ENCODE peak calls at places on chromosomes 16 and 17, in five cellular contexts. P is GM12878, I is SK-N-SH, V is HepG2, C is K562. E is an unnamed sample.

GRCh38 chr17:37726248-37726647 is 18.6 kb downstream of the HNF1B start:
- DNase-seq in I (no peak), C (no peak), P (no peak), V (no peak), E (no peak)

GRCh38 chr16:28986492-28986891 is 1.6 kb downstream of the LAT start:
- DNase-seq in P (no peak), I (no peak), V (no peak), C (no peak), E (no peak)

GRCh38 chr16:69286941-69287713 is 24.0 kb upstream of the VPS4A start:
- DNase-seq in P (peak; percentile 5), C (peak; percentile 34), V (peak; percentile 62), I (peak; percentile 39), E (peak; percentile 22)

GRCh38 chr17:9021985-9022552 is 759 bp downstream of the NTN1 start:
- DNase-seq in I (peak; percentile 41), P (no peak), C (no peak), V (no peak), E (peak; percentile 62)

GRCh38 chr16:58661199-58661830 is 23.3 kb downstream of the SLC38A7 start:
- DNase-seq in I (peak; percentile 78), C (peak; percentile 53), P (no peak), V (peak; percentile 85), E (peak; percentile 80)

GRCh38 chr17:7207120-7208001 is 12.3 kb downstream of the DLG4 start:
- DNase-seq in I (no peak), C (peak; percentile 31), P (no peak), V (no peak), E (no peak)

GRCh38 chr16:4376126-4376819 is 4.6 kb downstream of the VASN start:
- DNase-seq in I (peak; percentile 71), C (no peak), P (no peak), V (no peak), E (no peak)

GRCh38 chr16:89884041-89884421 is 10.6 kb downstream of the TCF25 start:
- DNase-seq in C (no peak), I (no peak), V (no peak), P (no peak), E (no peak)

GRCh38 chr17:9020824-9021157 is 519 bp upstream of the NTN1 start:
- DNase-seq in C (no peak), V (no peak), P (no peak), I (no peak), E (no peak)

GRCh38 chr17:70855401-70856054 is 686.2 kb downstream of the KCNJ2 start:
- DNase-seq in I (no peak), P (no peak), C (no peak), V (no peak), E (peak; percentile 13)

GRCh38 chr16:54645328-54645727 is 285.3 kb upstream of the IRX5 start:
- DNase-seq in V (no peak), C (no peak), I (no peak), P (no peak), E (no peak)

GRCh38 chr17:42843358-42843934 is 934 bp upstream of the AOC2 start:
- DNase-seq in P (no peak), I (peak; percentile 80), V (peak; percentile 73), C (peak; percentile 62), E (peak; percentile 71)

DNA sequence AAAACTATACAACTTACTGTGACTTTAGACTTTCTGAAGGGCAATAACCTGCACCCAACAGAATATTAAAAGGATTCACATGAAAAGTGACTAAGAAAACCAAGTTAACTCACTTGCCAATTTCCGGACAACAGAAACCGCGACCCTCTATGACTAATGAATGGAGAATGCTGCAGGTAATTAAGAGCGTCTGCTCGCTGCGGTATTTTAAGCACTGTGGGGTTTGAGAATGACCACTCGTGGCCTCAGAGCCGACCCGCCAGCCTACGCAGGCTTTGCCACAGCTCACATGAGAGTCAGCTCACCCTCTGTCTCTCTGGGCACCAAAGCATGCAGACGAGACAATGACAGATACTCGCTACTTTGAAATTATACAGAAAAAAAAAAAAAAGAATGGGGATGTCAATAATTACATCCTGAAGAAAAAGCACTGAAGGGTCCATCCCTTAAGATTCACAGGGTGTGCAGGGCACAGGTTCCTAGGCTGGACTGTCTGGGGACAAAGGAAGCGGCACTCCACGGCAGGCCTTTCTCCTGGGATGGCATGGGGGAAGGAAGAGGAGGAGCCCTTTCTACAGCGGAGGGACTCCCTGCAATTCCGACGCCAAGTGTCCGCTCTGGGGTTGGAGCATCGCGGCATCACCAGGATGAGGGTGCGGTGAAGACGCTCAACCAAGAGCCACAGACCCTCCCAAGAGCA is 35.0 kb downstream of the ZCCHC14 start:
- DNase-seq in P (peak; percentile 38), I (peak; percentile 58), V (no peak), C (no peak), E (no peak)
- TF ChIP-seq FOXM1 in P (no peak), I (no peak), V (no peak), C (no peak), E (no peak)

GRCh38 chr16:2194852-2195315 is 1.5 kb downstream of the CASKIN1 start:
- DNase-seq in V (peak; percentile 67), I (peak; percentile 74), C (peak; percentile 45), P (peak; percentile 11), E (peak; percentile 55)
- TF ChIP-seq FOXM1 in V (no peak), I (no peak), C (no peak), P (no peak), E (no peak)

GRCh38 chr16:19883296-19883951 is 1.2 kb downstream of the GPRC5B start:
- DNase-seq in P (no peak), V (no peak), I (peak; percentile 60), C (peak; percentile 56), E (no peak)
- TF ChIP-seq FOXM1 in P (no peak), V (no peak), I (no peak), C (no peak), E (no peak)

GRCh38 chr16:84374160-84374489 is 5.8 kb downstream of the ATP2C2 start:
- DNase-seq in C (no peak), I (no peak), P (no peak), V (no peak), E (no peak)
- TF ChIP-seq FOXM1 in C (no peak), I (no peak), P (no peak), V (no peak), E (no peak)

GRCh38 chr17:39799395-39799794 is 61.7 kb downstream of the GRB7 start:
- DNase-seq in I (no peak), C (no peak), P (no peak), V (no peak), E (no peak)
- TF ChIP-seq FOXM1 in I (no peak), C (no peak), P (no peak), V (no peak), E (no peak)

DNA sequence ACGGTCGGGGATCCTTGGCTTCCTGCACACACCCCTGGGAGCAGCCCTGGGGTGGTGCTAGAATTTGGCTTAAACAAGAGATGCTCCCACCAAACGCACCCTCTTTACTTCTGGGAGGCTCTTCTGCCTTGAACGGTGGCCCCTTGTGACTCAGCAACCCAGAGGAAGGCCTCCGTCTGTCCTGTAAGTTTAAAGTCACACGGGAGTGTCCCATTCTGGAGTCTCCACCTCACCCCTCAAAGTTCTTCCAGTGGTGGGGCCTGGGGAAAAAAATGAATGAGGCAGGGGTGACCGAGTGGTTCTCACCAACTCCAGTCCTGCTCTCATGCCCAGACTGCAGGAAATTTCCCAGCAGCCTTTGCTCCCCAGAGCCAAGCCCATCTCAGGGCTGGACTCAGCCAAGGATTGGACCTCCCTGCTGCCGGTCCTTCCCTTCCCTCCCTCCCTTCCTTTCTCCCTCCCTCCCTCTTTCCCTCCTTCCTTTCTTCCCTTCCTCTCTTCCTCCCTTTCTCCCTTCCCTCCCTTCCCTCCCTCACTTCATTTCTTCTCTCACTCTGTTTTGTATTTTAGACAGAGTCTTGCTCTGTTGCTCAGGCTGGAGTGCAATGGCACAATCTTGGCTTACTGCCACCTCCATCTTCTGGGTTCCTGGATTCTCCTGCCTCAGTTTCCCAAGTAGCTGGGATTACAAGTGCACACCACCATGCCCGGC is 11.4 kb downstream of the ITGAD start:
- DNase-seq in I (no peak), V (no peak), C (peak; percentile 74), P (no peak), E (peak; percentile 88)
- TF ChIP-seq FOXM1 in I (no peak), V (no peak), C (no peak), P (no peak), E (no peak)

GRCh38 chr17:77834170-77835115 is 124.1 kb upstream of the TNRC6C start:
- DNase-seq in P (peak; percentile 49), I (peak; percentile 59), C (peak; percentile 96), V (peak; percentile 20), E (peak; percentile 86)
- TF ChIP-seq FOXM1 in P (no peak), I (no peak), C (no peak), V (no peak), E (no peak)

DNA sequence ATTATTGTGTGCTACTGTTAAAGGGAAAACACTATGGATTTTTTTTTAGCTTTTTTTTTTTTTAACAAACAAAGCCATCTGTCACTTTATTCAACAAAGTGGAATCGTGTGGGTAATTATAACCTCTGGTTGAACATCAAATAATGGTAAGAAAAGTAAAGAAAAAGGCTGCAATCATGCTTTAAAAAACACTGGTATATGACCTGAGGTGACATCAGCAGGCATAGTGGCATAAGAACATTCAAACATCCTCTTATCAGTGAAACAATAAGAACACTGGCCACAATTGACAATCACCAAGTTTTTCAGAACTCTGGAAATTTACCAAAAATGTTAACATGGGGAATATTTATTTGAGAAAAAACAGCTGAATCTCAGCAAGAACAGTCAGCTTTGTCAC is 442.3 kb upstream of the MON1B start:
- DNase-seq in V (no peak), P (no peak), I (no peak), C (no peak), E (no peak)
- TF ChIP-seq FOXM1 in V (no peak), P (no peak), I (no peak), C (no peak), E (no peak)

GRCh38 chr16:15971435-15971805 is 22.0 kb downstream of the ABCC1 start:
- DNase-seq in I (no peak), C (no peak), P (no peak), V (no peak), E (no peak)
- TF ChIP-seq FOXM1 in I (no peak), C (no peak), P (no peak), V (no peak), E (no peak)

E was measured in HEK293T.